ENCODE peak calls at places on chromosomes 12 and 14, in four cellular contexts. G, Z, T and D are unnamed samples.

GRCh38 chr12:124898200-124898950 is 16.1 kb downstream of the UBC start:
- DNase-seq in G (peak), Z (peak), T (peak), D (no peak)

GRCh38 chr14:79352026-79352425 is 859.3 kb downstream of the DIO2 start:
- DNase-seq in G (no peak), Z (no peak), T (no peak), D (no peak)

GRCh38 chr12:1796515-1797010 is 23.8 kb upstream of the LRTM2 start:
- DNase-seq in G (no peak), Z (no peak), T (no peak), D (no peak)

GRCh38 chr14:41362134-41362533 is 244.5 kb upstream of the LRFN5 start:
- DNase-seq in G (no peak), Z (no peak), T (no peak), D (no peak)

GRCh38 chr14:21997300-21997699 is 323.7 kb upstream of the OR4E1 start:
- DNase-seq in G (no peak), Z (no peak), T (peak), D (peak)

GRCh38 chr12:47139010-47139681 is 59.4 kb upstream of the AMIGO2 start:
- DNase-seq in G (no peak), Z (no peak), T (no peak), D (no peak)

GRCh38 chr14:59520224-59520623 is 35.9 kb downstream of the JKAMP start:
- DNase-seq in G (no peak), Z (no peak), T (no peak), D (no peak)

GRCh38 chr12:109393437-109394345 is 46.0 kb downstream of the MYO1H start:
- DNase-seq in G (peak), Z (peak), T (peak), D (peak)

GRCh38 chr14:96038920-96039632 is at the start of gene C14orf132:
- DNase-seq in G (peak), Z (peak), T (no peak), D (peak)

GRCh38 chr14:101604228-101604934 is 43.1 kb downstream of the DIO3 start:
- DNase-seq in G (no peak), Z (no peak), T (no peak), D (no peak)

GRCh38 chr12:100789146-100789545 is 5.4 kb upstream of the ANO4 start:
- DNase-seq in G (no peak), Z (no peak), T (no peak), D (no peak)

GRCh38 chr12:27213304-27213703 is 30.8 kb upstream of the STK38L start:
- DNase-seq in G (no peak), Z (no peak), T (peak), D (no peak)

GRCh38 chr12:25979563-25979962 is 21.1 kb downstream of the RASSF8 start:
- DNase-seq in G (no peak), Z (no peak), T (no peak), D (no peak)

GRCh38 chr12:11026118-11026517 is 3.7 kb upstream of the TAS2R19 start:
- DNase-seq in G (no peak), Z (no peak), T (no peak), D (no peak)

GRCh38 chr14:64444984-64445845 is 20.1 kb upstream of the AKAP5 start:
- DNase-seq in G (no peak), Z (peak), T (no peak), D (no peak)

GRCh38 chr14:105046891-105047282 is 18.3 kb downstream of the GPR132 start:
- DNase-seq in G (no peak), Z (no peak), T (no peak), D (no peak)

GRCh38 chr12:19404232-19404880 is 34.9 kb upstream of the AEBP2 start:
- DNase-seq in G (no peak), Z (no peak), T (no peak), D (no peak)

GRCh38 chr14:100438678-100439592 is 115.8 kb downstream of the SLC25A47 start:
- DNase-seq in G (no peak), Z (no peak), T (peak), D (peak)

GRCh38 chr12:100868487-100868886 is 73.9 kb downstream of the ANO4 start:
- DNase-seq in G (no peak), Z (no peak), T (no peak), D (no peak)

GRCh38 chr12:53224268-53224896 is 7.6 kb downstream of the RARG start:
- DNase-seq in G (peak), Z (peak), T (peak), D (no peak)

GRCh38 chr12:110556705-110557104 is 26.4 kb downstream of the PPTC7 start:
- DNase-seq in G (no peak), Z (no peak), T (no peak), D (no peak)

GRCh38 chr14:61437383-61437782 is 116.0 kb downstream of the PRKCH start:
- DNase-seq in G (no peak), Z (no peak), T (no peak), D (no peak)

GRCh38 chr14:34722723-34723545 is 8.5 kb upstream of the CFL2 start:
- DNase-seq in G (peak), Z (peak), T (peak), D (peak)

GRCh38 chr12:101501410-101502045 is 26.4 kb downstream of the SPIC start:
- DNase-seq in G (no peak), Z (no peak), T (no peak), D (no peak)

GRCh38 chr12:122875590-122876220 is 20.2 kb downstream of the VPS37B start:
- DNase-seq in G (no peak), Z (peak), T (no peak), D (no peak)

GRCh38 chr14:31934767-31935266 is 142.3 kb upstream of the ARHGAP5 start:
- DNase-seq in G (no peak), Z (peak), T (peak), D (peak)

DNA sequence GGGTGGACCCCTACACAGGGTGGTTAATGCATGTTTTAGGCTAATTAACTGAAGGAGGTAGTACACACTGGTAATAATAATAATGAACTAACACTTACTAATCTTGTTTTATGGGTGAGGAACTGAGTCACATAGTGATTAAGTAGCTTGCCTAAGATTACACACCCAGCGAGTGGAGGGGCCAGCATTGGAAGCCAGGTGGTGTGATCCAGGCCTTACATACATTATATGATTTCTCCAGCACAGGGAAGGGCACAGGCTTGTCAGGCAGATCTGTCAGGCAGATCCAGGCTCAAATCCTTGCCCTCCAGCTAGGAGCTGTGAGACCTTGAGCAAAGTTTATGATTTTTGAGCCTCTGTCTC is 19.1 kb upstream of the CEBPE start:
- DNase-seq in G (no peak), Z (no peak), T (no peak), D (no peak)
- TF ChIP-seq RAD21 in G (no peak), Z (no peak), T (no peak), D (no peak)

GRCh38 chr12:12749433-12749832 is 32.3 kb downstream of the CDKN1B start:
- DNase-seq in G (no peak), Z (no peak), T (peak), D (no peak)
- TF ChIP-seq JUND in G (no peak), Z (no peak), T (no peak), D (no peak)

GRCh38 chr14:93146119-93146518 is 30.4 kb upstream of the ITPK1 start:
- DNase-seq in G (no peak), Z (no peak), T (no peak), D (no peak)
- TF ChIP-seq ELF1 in G (no peak), Z (no peak), T (no peak), D (no peak)

GRCh38 chr12:95218852-95219171 is 1.2 kb downstream of the VEZT start:
- DNase-seq in G (no peak), Z (no peak), T (no peak), D (no peak)
- TF ChIP-seq RAD21 in G (no peak), Z (peak), T (no peak), D (no peak)

GRCh38 chr14:99432491-99432890 is 48.2 kb downstream of the SETD3 start:
- DNase-seq in G (no peak), Z (no peak), T (no peak), D (no peak)

GRCh38 chr14:99427632-99428315 is 52.9 kb downstream of the SETD3 start:
- DNase-seq in G (no peak), Z (no peak), T (no peak), D (no peak)

GRCh38 chr14:99426265-99426664 is 54.4 kb downstream of the SETD3 start:
- DNase-seq in G (no peak), Z (no peak), T (no peak), D (no peak)

GRCh38 chr14:99426796-99427346 is 53.8 kb downstream of the SETD3 start:
- DNase-seq in G (no peak), Z (no peak), T (no peak), D (no peak)

DNA sequence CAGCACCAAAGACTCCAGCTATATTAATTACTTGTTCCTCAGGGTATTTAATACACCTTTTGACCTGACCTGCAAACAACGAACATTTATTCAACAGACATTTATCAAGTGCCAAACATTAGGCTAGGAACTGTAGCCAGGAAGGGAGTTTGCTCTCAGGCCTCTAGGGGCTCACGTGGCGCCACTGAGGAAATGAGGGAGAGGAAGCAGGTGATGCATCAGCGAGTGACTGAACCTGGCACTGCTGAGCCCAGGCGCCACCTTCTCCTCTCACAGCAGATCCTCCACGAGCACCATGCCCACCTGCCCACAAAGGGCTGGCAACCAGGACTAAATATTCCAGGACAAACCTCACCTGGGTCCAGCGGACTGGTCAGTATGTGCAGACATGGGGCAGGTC is 50.2 kb downstream of the SETD3 start:
- DNase-seq in G (peak), Z (no peak), T (no peak), D (no peak)
- TF ChIP-seq JUND in G (no peak), Z (no peak), T (no peak), D (no peak)

DNA sequence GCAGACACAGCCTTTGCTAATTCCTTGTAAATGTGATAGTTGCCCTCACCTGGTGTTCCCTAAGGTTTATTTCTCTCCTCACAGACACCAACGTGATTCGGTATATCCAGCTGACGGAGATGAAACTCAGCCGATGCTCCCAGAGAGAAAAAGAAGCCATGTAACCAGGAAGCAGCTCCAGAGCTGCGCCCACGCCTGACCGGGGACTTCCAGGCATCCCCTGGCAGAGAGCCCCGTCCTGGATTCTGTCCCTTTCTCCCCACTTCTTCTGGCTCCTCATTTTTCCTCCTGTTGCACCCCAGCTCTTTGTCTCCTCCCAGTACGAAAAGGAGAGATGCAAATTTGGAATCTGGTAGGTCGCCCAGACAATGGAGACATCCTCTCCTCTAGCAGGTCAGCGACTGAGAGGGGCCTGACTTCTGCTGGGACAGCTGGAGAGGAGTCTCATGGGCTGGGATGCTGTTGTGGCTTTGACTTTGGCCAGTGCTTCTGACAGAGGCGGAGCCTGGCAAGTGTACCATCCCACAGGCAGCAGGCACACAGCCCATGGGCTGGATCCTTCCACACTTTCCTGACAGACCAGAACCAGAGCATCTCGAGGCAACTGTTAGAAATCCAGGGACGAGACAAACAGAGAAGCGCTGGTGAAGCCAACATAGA is 29.4 kb downstream of the TTC9 start:
- DNase-seq in G (no peak), Z (no peak), T (no peak), D (no peak)
- TF ChIP-seq ELF1 in G (no peak), Z (no peak), T (no peak), D (no peak)

DNA sequence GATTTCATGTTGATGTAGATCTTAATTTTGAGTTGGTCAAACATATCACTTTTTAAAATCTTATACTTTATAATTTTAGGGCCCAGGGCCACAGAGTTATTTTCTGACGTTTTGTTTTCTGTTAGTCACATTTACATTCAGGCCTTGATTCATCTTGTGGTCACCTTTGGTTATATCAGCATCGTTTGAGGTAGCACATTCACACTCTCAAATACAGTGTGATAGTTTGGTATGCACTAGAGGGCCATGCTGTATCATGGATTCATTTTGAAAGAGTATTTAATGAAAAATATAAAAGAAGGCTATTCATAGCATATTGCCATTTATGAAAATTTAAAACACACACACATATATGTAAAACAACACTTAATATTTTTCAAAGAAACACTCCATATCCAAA is 274.6 kb downstream of the RAD51B start:
- DNase-seq in G (no peak), Z (no peak), T (no peak), D (no peak)
- TF ChIP-seq RAD21 in G (no peak), Z (no peak), T (no peak), D (peak)